ENCODE peak calls at places on chromosomes 6 and 20, in ten cellular contexts. One of them, this sample, is unnamed.

GRCh38 chr6:168007592-168008338 is 10.3 kb downstream of the KIF25 start:
- DNase-seq in right lobe of liver: no peak
- DNase-seq in coronary artery: peak; percentile 68
- DNase-seq in tibial nerve: no peak
- DNase-seq in fibroblast of lung: peak; percentile 99
- DNase-seq in fibroblast of mammary gland: peak; percentile 99
- DNase-seq in activated B cell treated with CpG ODN at 0.5 μM for 24 hours: no peak
- DNase-seq in transverse colon: no peak
- DNase-seq in NB4: peak; percentile 73
- DNase-seq in RWPE1: peak; percentile 84
- DNase-seq in this sample: no peak

GRCh38 chr20:35007413-35007812 is 51.7 kb downstream of the MYH7B start:
- DNase-seq in right lobe of liver: peak; percentile 28
- DNase-seq in coronary artery: peak; percentile 59
- DNase-seq in tibial nerve: peak; percentile 8
- DNase-seq in fibroblast of lung: no peak
- DNase-seq in fibroblast of mammary gland: no peak
- DNase-seq in activated B cell treated with CpG ODN at 0.5 μM for 24 hours: no peak
- DNase-seq in transverse colon: peak; percentile 2
- DNase-seq in NB4: no peak
- DNase-seq in RWPE1: no peak
- DNase-seq in this sample: no peak

GRCh38 chr20:2162125-2162822 is 60.6 kb downstream of the STK35 start:
- DNase-seq in right lobe of liver: no peak
- DNase-seq in coronary artery: peak; percentile 55
- DNase-seq in tibial nerve: no peak
- DNase-seq in fibroblast of lung: no peak
- DNase-seq in fibroblast of mammary gland: no peak
- DNase-seq in activated B cell treated with CpG ODN at 0.5 μM for 24 hours: no peak
- DNase-seq in transverse colon: no peak
- DNase-seq in NB4: no peak
- DNase-seq in RWPE1: no peak
- DNase-seq in this sample: no peak

GRCh38 chr6:87944541-87944954 is 103.1 kb upstream of the SPACA1 start:
- DNase-seq in right lobe of liver: no peak
- DNase-seq in coronary artery: no peak
- DNase-seq in tibial nerve: peak; percentile 21
- DNase-seq in fibroblast of lung: peak; percentile 33
- DNase-seq in fibroblast of mammary gland: peak; percentile 58
- DNase-seq in activated B cell treated with CpG ODN at 0.5 μM for 24 hours: no peak
- DNase-seq in transverse colon: peak; percentile 22
- DNase-seq in NB4: peak; percentile 14
- DNase-seq in RWPE1: peak; percentile 86
- DNase-seq in this sample: no peak

GRCh38 chr6:10453596-10453995 is 38.7 kb upstream of the TFAP2A start:
- DNase-seq in right lobe of liver: no peak
- DNase-seq in coronary artery: no peak
- DNase-seq in tibial nerve: no peak
- DNase-seq in fibroblast of lung: no peak
- DNase-seq in fibroblast of mammary gland: no peak
- DNase-seq in activated B cell treated with CpG ODN at 0.5 μM for 24 hours: no peak
- DNase-seq in transverse colon: no peak
- DNase-seq in NB4: no peak
- DNase-seq in RWPE1: no peak
- DNase-seq in this sample: no peak

GRCh38 chr20:57190536-57191265 is 75.7 kb downstream of the BMP7 start:
- DNase-seq in right lobe of liver: no peak
- DNase-seq in coronary artery: no peak
- DNase-seq in tibial nerve: no peak
- DNase-seq in fibroblast of lung: no peak
- DNase-seq in fibroblast of mammary gland: peak; percentile 46
- DNase-seq in activated B cell treated with CpG ODN at 0.5 μM for 24 hours: no peak
- DNase-seq in transverse colon: no peak
- DNase-seq in NB4: peak; percentile 79
- DNase-seq in RWPE1: peak; percentile 74
- DNase-seq in this sample: no peak

GRCh38 chr20:24662286-24662685 is 192.9 kb downstream of the SYNDIG1 start:
- DNase-seq in right lobe of liver: no peak
- DNase-seq in coronary artery: no peak
- DNase-seq in tibial nerve: no peak
- DNase-seq in fibroblast of lung: no peak
- DNase-seq in fibroblast of mammary gland: no peak
- DNase-seq in activated B cell treated with CpG ODN at 0.5 μM for 24 hours: no peak
- DNase-seq in transverse colon: no peak
- DNase-seq in NB4: no peak
- DNase-seq in RWPE1: no peak
- DNase-seq in this sample: no peak

GRCh38 chr6:112035446-112035845 is 18.5 kb upstream of the CCN6 start:
- DNase-seq in right lobe of liver: no peak
- DNase-seq in coronary artery: no peak
- DNase-seq in tibial nerve: no peak
- DNase-seq in fibroblast of lung: no peak
- DNase-seq in fibroblast of mammary gland: peak; percentile 37
- DNase-seq in activated B cell treated with CpG ODN at 0.5 μM for 24 hours: no peak
- DNase-seq in transverse colon: no peak
- DNase-seq in NB4: no peak
- DNase-seq in RWPE1: no peak
- DNase-seq in this sample: no peak

GRCh38 chr6:170132561-170132991 is 158.3 kb downstream of the DLL1 start:
- DNase-seq in right lobe of liver: no peak
- DNase-seq in coronary artery: no peak
- DNase-seq in tibial nerve: no peak
- DNase-seq in fibroblast of lung: no peak
- DNase-seq in fibroblast of mammary gland: no peak
- DNase-seq in activated B cell treated with CpG ODN at 0.5 μM for 24 hours: no peak
- DNase-seq in transverse colon: no peak
- DNase-seq in NB4: no peak
- DNase-seq in RWPE1: no peak
- DNase-seq in this sample: peak; percentile 22

GRCh38 chr6:170555305-170555704 is 1.1 kb downstream of the TBP start:
- DNase-seq in right lobe of liver: no peak
- DNase-seq in coronary artery: no peak
- DNase-seq in tibial nerve: no peak
- DNase-seq in fibroblast of lung: no peak
- DNase-seq in fibroblast of mammary gland: no peak
- DNase-seq in activated B cell treated with CpG ODN at 0.5 μM for 24 hours: no peak
- DNase-seq in transverse colon: no peak
- DNase-seq in NB4: no peak
- DNase-seq in RWPE1: no peak
- DNase-seq in this sample: no peak

GRCh38 chr6:53290547-53291510 is 57.9 kb downstream of the ELOVL5 start:
- DNase-seq in right lobe of liver: no peak
- DNase-seq in coronary artery: no peak
- DNase-seq in tibial nerve: no peak
- DNase-seq in fibroblast of lung: no peak
- DNase-seq in fibroblast of mammary gland: no peak
- DNase-seq in activated B cell treated with CpG ODN at 0.5 μM for 24 hours: no peak
- DNase-seq in transverse colon: no peak
- DNase-seq in NB4: no peak
- DNase-seq in RWPE1: no peak
- DNase-seq in this sample: no peak

GRCh38 chr20:19397676-19398075 is 185.2 kb downstream of the SLC24A3 start:
- DNase-seq in right lobe of liver: no peak
- DNase-seq in coronary artery: no peak
- DNase-seq in tibial nerve: no peak
- DNase-seq in fibroblast of lung: no peak
- DNase-seq in fibroblast of mammary gland: no peak
- DNase-seq in activated B cell treated with CpG ODN at 0.5 μM for 24 hours: no peak
- DNase-seq in transverse colon: no peak
- DNase-seq in NB4: peak; percentile 26
- DNase-seq in RWPE1: no peak
- DNase-seq in this sample: no peak

GRCh38 chr20:47205577-47206123 is 150.8 kb downstream of the ZMYND8 start:
- DNase-seq in right lobe of liver: peak; percentile 76
- DNase-seq in coronary artery: no peak
- DNase-seq in tibial nerve: peak; percentile 41
- DNase-seq in fibroblast of lung: peak; percentile 83
- DNase-seq in fibroblast of mammary gland: peak; percentile 86
- DNase-seq in activated B cell treated with CpG ODN at 0.5 μM for 24 hours: peak; percentile 19
- DNase-seq in transverse colon: peak; percentile 38
- DNase-seq in NB4: peak; percentile 61
- DNase-seq in RWPE1: peak; percentile 71
- DNase-seq in this sample: peak; percentile 68

GRCh38 chr6:73923899-73924485 is 228.0 kb downstream of the CD109 start:
- DNase-seq in right lobe of liver: no peak
- DNase-seq in coronary artery: no peak
- DNase-seq in tibial nerve: no peak
- DNase-seq in fibroblast of lung: no peak
- DNase-seq in fibroblast of mammary gland: peak; percentile 65
- DNase-seq in activated B cell treated with CpG ODN at 0.5 μM for 24 hours: no peak
- DNase-seq in transverse colon: no peak
- DNase-seq in NB4: no peak
- DNase-seq in RWPE1: no peak
- DNase-seq in this sample: no peak

GRCh38 chr6:44735631-44735963 is 348.1 kb downstream of the CDC5L start:
- DNase-seq in right lobe of liver: no peak
- DNase-seq in coronary artery: peak; percentile 54
- DNase-seq in tibial nerve: no peak
- DNase-seq in fibroblast of lung: no peak
- DNase-seq in fibroblast of mammary gland: peak; percentile 78
- DNase-seq in activated B cell treated with CpG ODN at 0.5 μM for 24 hours: no peak
- DNase-seq in transverse colon: no peak
- DNase-seq in NB4: no peak
- DNase-seq in RWPE1: peak; percentile 45
- DNase-seq in this sample: no peak

GRCh38 chr6:108452725-108453195 is 108.0 kb upstream of the FOXO3 start:
- DNase-seq in right lobe of liver: no peak
- DNase-seq in coronary artery: no peak
- DNase-seq in tibial nerve: no peak
- DNase-seq in fibroblast of lung: no peak
- DNase-seq in fibroblast of mammary gland: peak; percentile 55
- DNase-seq in activated B cell treated with CpG ODN at 0.5 μM for 24 hours: no peak
- DNase-seq in transverse colon: no peak
- DNase-seq in NB4: peak; percentile 35
- DNase-seq in RWPE1: no peak
- DNase-seq in this sample: no peak

GRCh38 chr6:40232698-40233097 is 298.4 kb upstream of the MOCS1 start:
- DNase-seq in right lobe of liver: no peak
- DNase-seq in coronary artery: no peak
- DNase-seq in tibial nerve: no peak
- DNase-seq in fibroblast of lung: no peak
- DNase-seq in fibroblast of mammary gland: no peak
- DNase-seq in activated B cell treated with CpG ODN at 0.5 μM for 24 hours: no peak
- DNase-seq in transverse colon: no peak
- DNase-seq in NB4: no peak
- DNase-seq in RWPE1: no peak
- DNase-seq in this sample: no peak
- TF ChIP-seq CTCF in right lobe of liver: no peak
- TF ChIP-seq CTCF in coronary artery: no peak
- TF ChIP-seq CTCF in tibial nerve: no peak
- TF ChIP-seq CTCF in fibroblast of lung: no peak
- TF ChIP-seq CTCF in fibroblast of mammary gland: no peak
- TF ChIP-seq CTCF in activated B cell treated with CpG ODN at 0.5 μM for 24 hours: no peak
- TF ChIP-seq CTCF in transverse colon: no peak
- TF ChIP-seq CTCF in NB4: no peak
- TF ChIP-seq CTCF in RWPE1: no peak
- TF ChIP-seq CTCF in this sample: no peak

DNA sequence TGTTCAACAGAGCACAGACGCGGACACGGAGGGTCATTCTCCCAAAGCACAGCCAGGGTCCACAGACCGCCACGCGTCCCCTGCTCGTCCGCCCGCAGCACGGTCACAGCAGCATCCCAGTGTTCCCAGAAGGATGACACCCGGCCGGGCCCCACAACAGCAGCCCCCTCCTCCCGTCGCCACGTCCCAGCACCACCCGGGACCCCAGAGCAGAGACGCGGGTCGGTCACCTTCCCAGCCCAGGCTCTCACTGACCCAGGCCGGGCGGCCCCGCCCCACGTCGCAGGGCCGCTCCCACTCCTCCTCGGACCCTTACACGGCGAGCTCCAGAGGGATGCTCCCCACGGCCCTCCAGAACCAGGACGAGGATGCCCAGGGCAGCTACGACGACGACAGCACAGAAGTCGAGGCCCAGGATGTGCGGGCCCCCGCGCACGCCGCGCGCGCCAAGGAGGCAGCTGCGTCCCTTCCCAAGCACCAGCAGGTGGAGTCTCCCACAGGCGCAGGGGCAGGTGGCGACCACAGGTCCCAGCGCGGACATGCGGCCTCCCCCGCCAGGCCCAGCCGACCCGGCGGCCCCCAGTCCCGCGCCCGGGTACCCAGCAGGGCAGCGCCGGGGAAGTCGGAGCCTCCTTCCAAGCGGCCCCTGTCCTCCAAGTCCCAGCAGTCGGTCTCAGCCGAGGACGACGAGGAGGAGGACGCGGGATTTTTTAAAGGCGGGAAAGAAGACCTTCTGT is 64.3 kb downstream of the FNDC1 start:
- DNase-seq in right lobe of liver: no peak
- DNase-seq in coronary artery: no peak
- DNase-seq in tibial nerve: no peak
- DNase-seq in fibroblast of lung: no peak
- DNase-seq in fibroblast of mammary gland: no peak
- DNase-seq in activated B cell treated with CpG ODN at 0.5 μM for 24 hours: no peak
- DNase-seq in transverse colon: no peak
- DNase-seq in NB4: no peak
- DNase-seq in RWPE1: no peak
- DNase-seq in this sample: no peak
- TF ChIP-seq CTCF in right lobe of liver: peak; percentile 15
- TF ChIP-seq CTCF in coronary artery: no peak
- TF ChIP-seq CTCF in tibial nerve: no peak
- TF ChIP-seq CTCF in fibroblast of lung: no peak
- TF ChIP-seq CTCF in fibroblast of mammary gland: no peak
- TF ChIP-seq CTCF in activated B cell treated with CpG ODN at 0.5 μM for 24 hours: no peak
- TF ChIP-seq CTCF in transverse colon: no peak
- TF ChIP-seq CTCF in NB4: no peak
- TF ChIP-seq CTCF in RWPE1: no peak
- TF ChIP-seq CTCF in this sample: no peak

GRCh38 chr6:75094614-75095321 is 111.1 kb downstream of the COL12A1 start:
- DNase-seq in right lobe of liver: no peak
- DNase-seq in coronary artery: no peak
- DNase-seq in tibial nerve: no peak
- DNase-seq in fibroblast of lung: peak; percentile 98
- DNase-seq in fibroblast of mammary gland: peak; percentile 77
- DNase-seq in activated B cell treated with CpG ODN at 0.5 μM for 24 hours: no peak
- DNase-seq in transverse colon: no peak
- DNase-seq in NB4: no peak
- DNase-seq in RWPE1: no peak
- DNase-seq in this sample: no peak
- TF ChIP-seq CTCF in right lobe of liver: no peak
- TF ChIP-seq CTCF in coronary artery: no peak
- TF ChIP-seq CTCF in tibial nerve: no peak
- TF ChIP-seq CTCF in fibroblast of lung: peak; percentile 11
- TF ChIP-seq CTCF in fibroblast of mammary gland: peak; percentile 2
- TF ChIP-seq CTCF in activated B cell treated with CpG ODN at 0.5 μM for 24 hours: no peak
- TF ChIP-seq CTCF in transverse colon: no peak
- TF ChIP-seq CTCF in NB4: no peak
- TF ChIP-seq CTCF in RWPE1: no peak
- TF ChIP-seq CTCF in this sample: no peak

GRCh38 chr6:116629467-116630063 is 13.3 kb downstream of the RSPH4A start:
- DNase-seq in right lobe of liver: no peak
- DNase-seq in coronary artery: no peak
- DNase-seq in tibial nerve: no peak
- DNase-seq in fibroblast of lung: no peak
- DNase-seq in fibroblast of mammary gland: no peak
- DNase-seq in activated B cell treated with CpG ODN at 0.5 μM for 24 hours: no peak
- DNase-seq in transverse colon: no peak
- DNase-seq in NB4: peak; percentile 42
- DNase-seq in RWPE1: no peak
- DNase-seq in this sample: no peak

GRCh38 chr6:116631379-116631990 is 15.2 kb downstream of the RSPH4A start:
- DNase-seq in right lobe of liver: no peak
- DNase-seq in coronary artery: no peak
- DNase-seq in tibial nerve: no peak
- DNase-seq in fibroblast of lung: no peak
- DNase-seq in fibroblast of mammary gland: no peak
- DNase-seq in activated B cell treated with CpG ODN at 0.5 μM for 24 hours: no peak
- DNase-seq in transverse colon: no peak
- DNase-seq in NB4: no peak
- DNase-seq in RWPE1: no peak
- DNase-seq in this sample: no peak

GRCh38 chr6:116633685-116634084 is 17.4 kb downstream of the RSPH4A start:
- DNase-seq in right lobe of liver: no peak
- DNase-seq in coronary artery: no peak
- DNase-seq in tibial nerve: no peak
- DNase-seq in fibroblast of lung: no peak
- DNase-seq in fibroblast of mammary gland: peak; percentile 10
- DNase-seq in activated B cell treated with CpG ODN at 0.5 μM for 24 hours: no peak
- DNase-seq in transverse colon: no peak
- DNase-seq in NB4: peak; percentile 16
- DNase-seq in RWPE1: no peak
- DNase-seq in this sample: no peak
- TF ChIP-seq CTCF in right lobe of liver: no peak
- TF ChIP-seq CTCF in coronary artery: no peak
- TF ChIP-seq CTCF in tibial nerve: no peak
- TF ChIP-seq CTCF in fibroblast of lung: no peak
- TF ChIP-seq CTCF in fibroblast of mammary gland: no peak
- TF ChIP-seq CTCF in activated B cell treated with CpG ODN at 0.5 μM for 24 hours: no peak
- TF ChIP-seq CTCF in transverse colon: no peak
- TF ChIP-seq CTCF in NB4: peak; percentile 26
- TF ChIP-seq CTCF in RWPE1: peak; percentile 13
- TF ChIP-seq CTCF in this sample: no peak

This sample was measured in CD14-positive monocyte.